ENCODE peak calls at places on chromosomes 5 and 9, in seven cellular contexts. W is A549, D is sigmoid colon, H is transverse colon, J is upper lobe of right lung, P is lower lobe of right lung, L is NT2/D1. V is an unnamed sample.

GRCh38 chr5:86709157-86709881 is 91.6 kb downstream of the COX7C start:
- DNase-seq in H (no peak), L (no peak), J (no peak), W (no peak), P (no peak), D (no peak), V (no peak)

GRCh38 chr5:168047043-168047668 is 244.3 kb upstream of the WWC1 start:
- DNase-seq in W (peak; percentile 68), J (no peak), D (peak; percentile 68), L (peak; percentile 62), H (peak; percentile 63), P (no peak), V (peak; percentile 55)

GRCh38 chr9:114386886-114387677 is 700 bp downstream of the AKNA start:
- DNase-seq in W (no peak), H (peak; percentile 76), J (no peak), P (peak; percentile 65), D (peak; percentile 81), L (no peak), V (no peak)

GRCh38 chr5:172003750-172004149 is 2.7 kb downstream of the FBXW11 start:
- DNase-seq in P (no peak), H (no peak), D (no peak), W (no peak), L (no peak), J (no peak), V (no peak)

GRCh38 chr5:154753792-154754191 is 1.4 kb upstream of the LARP1 start:
- DNase-seq in H (peak; percentile 62), L (no peak), W (peak; percentile 22), P (no peak), D (peak; percentile 96), J (no peak), V (peak; percentile 41)

GRCh38 chr5:37492778-37493555 is 113.8 kb downstream of the WDR70 start:
- DNase-seq in L (no peak), W (no peak), H (no peak), P (no peak), D (no peak), J (no peak), V (no peak)

GRCh38 chr9:92499701-92500100 is 17.4 kb upstream of the ASPN start:
- DNase-seq in P (no peak), D (no peak), L (no peak), J (no peak), W (no peak), H (no peak), V (no peak)

GRCh38 chr5:73213566-73213998 is 40.6 kb downstream of the TMEM174 start:
- DNase-seq in L (no peak), W (peak; percentile 25), P (no peak), H (no peak), D (no peak), J (no peak), V (no peak)

GRCh38 chr5:122371511-122372151 is 59.6 kb downstream of the SNCAIP start:
- DNase-seq in W (no peak), L (no peak), D (no peak), J (no peak), H (no peak), P (no peak), V (no peak)

GRCh38 chr5:110735545-110735944 is 3.3 kb upstream of the SLC25A46 start:
- DNase-seq in D (no peak), W (no peak), J (no peak), H (no peak), P (no peak), L (no peak), V (no peak)

DNA sequence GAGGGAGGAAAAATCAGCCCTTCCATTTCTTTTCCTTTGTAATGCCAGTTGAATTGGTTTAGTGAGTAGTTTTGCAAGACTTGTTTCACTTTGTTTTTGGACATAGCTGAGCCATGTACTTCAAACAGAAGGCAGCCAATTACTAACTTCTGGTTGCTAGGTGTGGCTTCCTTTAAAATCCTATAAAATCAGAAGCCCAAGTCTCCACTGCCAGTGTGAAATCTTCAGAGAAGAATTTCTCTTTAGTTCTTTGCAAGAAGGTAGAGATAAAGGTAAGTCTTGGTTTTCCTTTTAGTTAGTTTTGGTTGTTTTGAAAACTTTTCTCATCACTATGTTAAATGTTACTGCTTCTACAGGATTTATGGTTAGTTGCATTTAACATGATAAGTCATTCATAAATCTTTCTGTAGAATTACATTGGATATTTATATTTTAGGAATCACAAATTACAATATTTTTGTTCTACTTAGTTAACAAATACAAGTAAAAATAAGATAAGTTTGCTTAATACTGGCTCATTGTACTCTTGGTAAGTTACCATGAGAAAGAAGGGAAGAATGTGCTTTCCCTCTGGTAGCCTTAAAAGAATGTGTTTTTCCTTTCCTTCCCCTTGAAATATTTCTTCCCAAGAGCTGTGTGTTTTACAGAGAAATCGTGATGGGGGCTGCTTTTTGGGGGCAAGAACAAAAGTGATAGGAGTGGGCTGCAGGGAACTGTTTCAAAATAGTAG is at the start of gene ANXA1:
- DNase-seq in J (no peak), D (no peak), P (no peak), H (no peak), W (peak; percentile 94), L (peak; percentile 25), V (peak; percentile 51)
- H3K4me1 ChIP-seq in J (peaks cover 60% of the 10 kb centered on the region), D (peaks cover 78% of the 10 kb centered on the region), P (peaks cover 72% of the 10 kb centered on the region), H (peaks cover 31% of the 10 kb centered on the region), W (peaks cover 45% of the 10 kb centered on the region), L (no peaks in the 10 kb centered on the region), V (peaks cover 3% of the 10 kb centered on the region)

DNA sequence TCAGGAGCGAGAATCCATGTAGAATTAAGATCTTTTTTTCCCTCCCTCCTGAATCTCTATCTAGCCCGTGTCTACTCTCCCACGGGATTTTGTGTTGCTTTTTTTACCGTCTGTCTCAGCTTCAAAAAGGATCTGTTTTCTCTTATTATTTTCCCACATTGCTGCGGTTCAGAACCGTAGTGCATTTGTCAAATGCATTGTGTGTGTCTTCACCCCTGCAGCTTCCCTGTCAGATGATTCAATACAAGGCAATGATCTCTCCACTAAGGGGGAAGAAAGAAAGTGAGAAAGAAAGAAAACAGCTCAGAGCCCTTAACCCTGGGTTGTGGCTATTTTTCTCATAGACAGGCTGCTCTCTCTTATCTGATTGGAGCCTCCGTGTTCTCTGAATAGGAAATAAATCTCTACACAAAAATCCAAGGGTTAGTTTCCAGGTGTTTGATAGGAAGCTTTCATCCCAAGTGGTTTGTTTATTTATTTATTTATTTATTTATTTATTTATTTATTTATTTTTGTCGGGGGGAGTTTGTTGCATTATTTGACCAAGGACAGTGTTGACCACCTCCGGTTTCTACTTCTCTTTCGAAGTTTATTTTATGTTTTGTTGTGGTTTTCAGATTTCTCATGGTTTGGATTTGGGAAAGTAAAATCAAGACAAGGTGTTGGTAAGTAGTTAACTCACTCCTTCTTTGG is 191.0 kb downstream of the NTRK2 start:
- DNase-seq in D (no peak), H (no peak), J (no peak), W (no peak), P (no peak), L (no peak), V (no peak)
- H3K4me1 ChIP-seq in D (peaks cover 7% of the 10 kb centered on the region), H (no peaks in the 10 kb centered on the region), J (peaks cover 5% of the 10 kb centered on the region), W (no peaks in the 10 kb centered on the region), P (no peaks in the 10 kb centered on the region), L (peaks cover 4% of the 10 kb centered on the region), V (peaks cover 2% of the 10 kb centered on the region)

GRCh38 chr5:82111191-82111590 is 139.4 kb downstream of the ATG10 start:
- DNase-seq in L (no peak), H (no peak), J (no peak), D (no peak), W (no peak), P (no peak), V (peak; percentile 53)
- H3K4me1 ChIP-seq in L (no peaks in the 10 kb centered on the region), H (peaks cover 13% of the 10 kb centered on the region), J (peaks cover 9% of the 10 kb centered on the region), D (peaks cover 21% of the 10 kb centered on the region), W (peaks cover 21% of the 10 kb centered on the region), P (peaks cover 16% of the 10 kb centered on the region), V (no peaks in the 10 kb centered on the region)

GRCh38 chr9:38626006-38626405 is 5.6 kb upstream of the ANKRD18A start:
- DNase-seq in W (no peak), P (no peak), J (no peak), D (no peak), L (no peak), H (no peak), V (no peak)

GRCh38 chr9:38634315-38634714 is 13.9 kb upstream of the ANKRD18A start:
- DNase-seq in D (no peak), H (no peak), W (no peak), P (no peak), J (no peak), L (no peak), V (no peak)

DNA sequence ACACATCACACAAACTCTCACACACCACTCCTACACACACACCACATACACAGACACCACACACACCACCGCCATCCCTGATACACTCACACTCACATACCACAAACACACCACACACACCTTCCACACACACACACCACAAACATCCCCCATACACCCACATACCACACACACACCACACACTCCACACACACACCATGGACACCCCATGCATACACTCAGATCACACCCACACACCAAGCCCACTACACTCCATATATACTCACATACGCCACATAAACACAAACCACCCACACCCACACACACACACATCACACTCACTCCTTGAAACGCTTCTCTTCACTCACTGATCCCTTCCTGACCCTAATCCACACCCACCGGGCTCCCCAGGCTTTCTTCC is 9.1 kb upstream of the ANKRD18A start:
- DNase-seq in P (no peak), W (no peak), H (no peak), L (no peak), J (no peak), D (no peak), V (no peak)
- H3K4me1 ChIP-seq in P (no peaks in the 10 kb centered on the region), W (no peaks in the 10 kb centered on the region), H (no peaks in the 10 kb centered on the region), L (no peaks in the 10 kb centered on the region), J (no peaks in the 10 kb centered on the region), D (no peaks in the 10 kb centered on the region), V (no peaks in the 10 kb centered on the region)

GRCh38 chr9:35911690-35912089 is 2.4 kb downstream of the SPAAR start:
- DNase-seq in W (no peak), J (no peak), H (no peak), L (no peak), P (no peak), D (no peak), V (no peak)
- H3K4me1 ChIP-seq in W (peaks cover 40% of the 10 kb centered on the region), J (peaks cover 60% of the 10 kb centered on the region), H (peaks cover 69% of the 10 kb centered on the region), L (peaks cover 34% of the 10 kb centered on the region), P (peaks cover 50% of the 10 kb centered on the region), D (peaks cover 49% of the 10 kb centered on the region), V (peaks cover 32% of the 10 kb centered on the region)

DNA sequence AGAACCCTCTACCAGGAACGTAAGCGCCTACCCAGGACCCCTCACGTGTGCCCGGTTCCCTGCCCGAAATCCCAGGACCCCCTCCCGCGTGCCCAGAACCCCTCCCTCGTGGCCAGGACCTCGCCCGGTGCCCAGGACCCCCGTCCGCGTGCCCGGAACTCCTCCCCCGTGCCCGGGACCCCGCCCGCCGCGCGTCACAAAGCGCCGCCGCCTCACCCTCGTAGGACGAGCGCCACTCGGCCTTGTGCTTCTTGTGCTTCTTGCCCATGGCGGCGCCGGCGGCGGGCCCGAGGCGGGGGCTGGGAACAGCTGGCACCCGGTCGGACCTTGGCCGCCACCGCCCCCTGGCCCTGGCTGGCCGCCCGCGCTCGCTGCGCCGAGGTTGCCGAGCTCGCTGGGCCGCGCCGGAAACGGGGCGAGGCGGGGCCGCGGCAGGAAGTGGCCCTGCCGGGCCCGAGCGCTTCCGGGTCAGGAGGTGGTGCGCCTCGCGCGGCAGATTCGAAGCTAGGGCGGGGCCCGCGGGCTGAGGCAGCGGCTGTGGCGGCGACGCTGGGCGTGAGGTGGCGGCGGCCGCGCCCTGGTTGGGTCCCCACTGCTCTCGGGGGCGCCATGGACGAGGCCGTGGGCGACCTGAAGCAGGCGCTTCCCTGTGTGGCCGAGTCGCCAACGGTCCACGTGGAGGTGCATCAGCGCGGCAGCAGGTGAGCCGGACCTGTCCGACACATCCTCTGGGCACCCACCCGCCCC is at the start of the genes BRD9 and TRIP13:
- DNase-seq in W (peak; percentile 82), D (peak; percentile 88), J (peak; percentile 93), P (peak; percentile 88), L (peak; percentile 57), H (peak; percentile 88), V (peak; percentile 79)
- H3K4me1 ChIP-seq in W (peaks cover 20% of the 10 kb centered on the region), D (peaks cover 21% of the 10 kb centered on the region), J (peaks cover 15% of the 10 kb centered on the region), P (peaks cover 24% of the 10 kb centered on the region), L (peaks cover 11% of the 10 kb centered on the region), H (peaks cover 17% of the 10 kb centered on the region), V (peaks cover 13% of the 10 kb centered on the region)

GRCh38 chr9:89500008-89500407 is 2.1 kb upstream of the SEMA4D start:
- DNase-seq in W (no peak), D (no peak), J (no peak), H (no peak), L (no peak), P (no peak), V (no peak)
- H3K4me1 ChIP-seq in W (peaks cover 10% of the 10 kb centered on the region), D (peaks cover 10% of the 10 kb centered on the region), J (peaks cover 9% of the 10 kb centered on the region), H (peaks cover 7% of the 10 kb centered on the region), L (peaks cover 23% of the 10 kb centered on the region), P (peaks cover 21% of the 10 kb centered on the region), V (peaks cover 32% of the 10 kb centered on the region)